ENCODE peak calls at places on chromosomes 13 and 19, in ten cellular contexts. H is Caki2; U is HS-5; J is myocyte; B is stromal cell of bone marrow; A is mucosa of gallbladder; R is activated CD4-positive, alpha-beta T cell treated with anti-CD3 and anti-CD28 coated beads, Interleukin-2, amount 10 ng/mL, durations not matched to agents 7 days and 5 days; X is activated T-cell treated with anti-CD3 and anti-CD28 coated beads for 48 hours; P is kidney epithelial cell; L is WERI-Rb-1. Q is an unnamed sample.

GRCh38 chr19:10544242-10544752 is 593 bp downstream of the ATG4D start:
- DNase-seq in H (no peak), U (no peak), J (no peak), B (no peak), A (peak; percentile 18), R (peak; percentile 38), X (no peak), P (no peak), L (peak; percentile 48), Q (no peak)

GRCh38 chr13:41995946-41996345 is 35.0 kb upstream of the VWA8 start:
- DNase-seq in H (peak; percentile 46), U (no peak), J (peak; percentile 66), B (peak; percentile 9), A (no peak), R (no peak), X (peak; percentile 47), P (peak; percentile 32), L (no peak), Q (no peak)

GRCh38 chr19:5397804-5398692 is 57.2 kb upstream of the ZNRF4 start:
- DNase-seq in H (peak; percentile 18), U (no peak), J (peak; percentile 10), B (no peak), A (no peak), R (no peak), X (no peak), P (no peak), L (peak; percentile 34), Q (peak; percentile 17)

GRCh38 chr13:23979361-23980159 is 82.3 kb upstream of the C1QTNF9B start:
- DNase-seq in H (peak; percentile 66), U (no peak), J (peak; percentile 91), B (peak; percentile 81), A (peak; percentile 78), R (peak; percentile 37), X (peak; percentile 15), P (peak; percentile 25), L (peak; percentile 72), Q (peak; percentile 70)

GRCh38 chr19:13844130-13844631 is 32.8 kb upstream of the NANOS3 start:
- DNase-seq in H (no peak), U (no peak), J (no peak), B (no peak), A (no peak), R (no peak), X (no peak), P (no peak), L (no peak), Q (no peak)

GRCh38 chr19:39823693-39824092 is 10.3 kb downstream of the DYRK1B start:
- DNase-seq in H (no peak), U (no peak), J (no peak), B (no peak), A (no peak), R (no peak), X (no peak), P (no peak), L (peak; percentile 63), Q (no peak)

GRCh38 chr19:1213391-1214286 is 8.1 kb downstream of the STK11 start:
- DNase-seq in H (no peak), U (no peak), J (no peak), B (peak; percentile 74), A (peak; percentile 62), R (peak; percentile 63), X (no peak), P (no peak), L (no peak), Q (peak; percentile 96)

GRCh38 chr19:47375694-47376588 is 26.8 kb downstream of the DHX34 start:
- DNase-seq in H (no peak), U (no peak), J (no peak), B (no peak), A (no peak), R (no peak), X (no peak), P (no peak), L (no peak), Q (no peak)

GRCh38 chr13:41468631-41469030 is 11.3 kb downstream of the RGCC start:
- DNase-seq in H (no peak), U (no peak), J (peak; percentile 20), B (no peak), A (no peak), R (no peak), X (no peak), P (no peak), L (no peak), Q (no peak)

GRCh38 chr13:107211073-107211472 is 643.1 kb upstream of the ARGLU1 start:
- DNase-seq in H (peak; percentile 70), U (peak; percentile 8), J (peak; percentile 80), B (peak; percentile 77), A (peak; percentile 79), R (peak; percentile 52), X (peak; percentile 39), P (peak; percentile 35), L (peak; percentile 87), Q (peak; percentile 94)

GRCh38 chr13:82758056-82758455 is 1124.2 kb downstream of the SLITRK1 start:
- DNase-seq in H (no peak), U (no peak), J (peak; percentile 10), B (no peak), A (no peak), R (no peak), X (no peak), P (no peak), L (peak; percentile 22), Q (no peak)

Q was measured in dermis blood vessel endothelial cell.